ENCODE peak calls at places on chromosomes 2 and 18, in ten cellular contexts. One of them, this sample, is unnamed.

GRCh38 chr18:26746284-26747130 is 119.0 kb downstream of the AQP4 start:
- DNase-seq in tibial artery: no peak
- DNase-seq in lung: no peak
- DNase-seq in endothelial cell: no peak
- DNase-seq in GM13977: no peak
- DNase-seq in cardiac muscle cell: peak
- DNase-seq in kidney: no peak
- DNase-seq in esophagus squamous epithelium: no peak
- DNase-seq in foreskin fibroblast: peak
- DNase-seq in Calu3: no peak
- DNase-seq in this sample: no peak

GRCh38 chr2:112757265-112757664 is 7.1 kb downstream of the CKAP2L start:
- DNase-seq in cardiac muscle cell: peak
- DNase-seq in Calu3: no peak
- DNase-seq in tibial artery: no peak
- DNase-seq in esophagus squamous epithelium: no peak
- DNase-seq in GM13977: no peak
- DNase-seq in foreskin fibroblast: no peak
- DNase-seq in lung: no peak
- DNase-seq in endothelial cell: no peak
- DNase-seq in kidney: no peak
- DNase-seq in this sample: no peak

GRCh38 chr18:49619792-49620191 is 57.9 kb downstream of the LIPG start:
- DNase-seq in Calu3: no peak
- DNase-seq in foreskin fibroblast: no peak
- DNase-seq in lung: no peak
- DNase-seq in endothelial cell: no peak
- DNase-seq in GM13977: no peak
- DNase-seq in esophagus squamous epithelium: no peak
- DNase-seq in cardiac muscle cell: no peak
- DNase-seq in tibial artery: no peak
- DNase-seq in kidney: no peak
- DNase-seq in this sample: no peak

GRCh38 chr2:6957910-6958615 is 40.9 kb downstream of the RNF144A start:
- DNase-seq in esophagus squamous epithelium: no peak
- DNase-seq in Calu3: no peak
- DNase-seq in tibial artery: no peak
- DNase-seq in GM13977: no peak
- DNase-seq in lung: peak
- DNase-seq in cardiac muscle cell: no peak
- DNase-seq in endothelial cell: no peak
- DNase-seq in foreskin fibroblast: no peak
- DNase-seq in kidney: no peak
- DNase-seq in this sample: no peak

GRCh38 chr2:54894467-54894866 is 155.8 kb downstream of the RTN4 start:
- DNase-seq in kidney: no peak
- DNase-seq in foreskin fibroblast: no peak
- DNase-seq in lung: no peak
- DNase-seq in endothelial cell: no peak
- DNase-seq in GM13977: no peak
- DNase-seq in cardiac muscle cell: peak
- DNase-seq in tibial artery: no peak
- DNase-seq in esophagus squamous epithelium: no peak
- DNase-seq in Calu3: no peak
- DNase-seq in this sample: no peak

GRCh38 chr2:134919360-134920210 is 963 bp downstream of the CCNT2 start:
- DNase-seq in cardiac muscle cell: peak
- DNase-seq in esophagus squamous epithelium: no peak
- DNase-seq in Calu3: no peak
- DNase-seq in tibial artery: no peak
- DNase-seq in GM13977: peak
- DNase-seq in foreskin fibroblast: no peak
- DNase-seq in endothelial cell: peak
- DNase-seq in kidney: no peak
- DNase-seq in lung: peak
- DNase-seq in this sample: peak

GRCh38 chr2:149050188-149050587 is 11.7 kb downstream of the LYPD6B start:
- DNase-seq in foreskin fibroblast: no peak
- DNase-seq in esophagus squamous epithelium: no peak
- DNase-seq in Calu3: no peak
- DNase-seq in tibial artery: no peak
- DNase-seq in lung: no peak
- DNase-seq in cardiac muscle cell: peak
- DNase-seq in endothelial cell: no peak
- DNase-seq in GM13977: peak
- DNase-seq in kidney: no peak
- DNase-seq in this sample: no peak

GRCh38 chr18:3450358-3451107 is 561 bp downstream of the TGIF1 start:
- DNase-seq in foreskin fibroblast: no peak
- DNase-seq in Calu3: peak
- DNase-seq in tibial artery: peak
- DNase-seq in kidney: peak
- DNase-seq in GM13977: peak
- DNase-seq in esophagus squamous epithelium: peak
- DNase-seq in cardiac muscle cell: peak
- DNase-seq in lung: peak
- DNase-seq in endothelial cell: peak
- DNase-seq in this sample: peak

GRCh38 chr2:216693414-216694100 is 1.8 kb downstream of the IGFBP5 start:
- DNase-seq in endothelial cell: no peak
- DNase-seq in tibial artery: peak
- DNase-seq in esophagus squamous epithelium: no peak
- DNase-seq in Calu3: no peak
- DNase-seq in GM13977: no peak
- DNase-seq in cardiac muscle cell: no peak
- DNase-seq in kidney: no peak
- DNase-seq in foreskin fibroblast: no peak
- DNase-seq in lung: no peak
- DNase-seq in this sample: no peak

GRCh38 chr18:7317804-7318231 is 86.9 kb downstream of the LRRC30 start:
- DNase-seq in esophagus squamous epithelium: no peak
- DNase-seq in kidney: no peak
- DNase-seq in Calu3: peak
- DNase-seq in endothelial cell: no peak
- DNase-seq in GM13977: no peak
- DNase-seq in cardiac muscle cell: no peak
- DNase-seq in lung: no peak
- DNase-seq in tibial artery: no peak
- DNase-seq in foreskin fibroblast: no peak
- DNase-seq in this sample: no peak

GRCh38 chr2:39508243-39508642 is 71.2 kb upstream of the MAP4K3 start:
- DNase-seq in foreskin fibroblast: peak
- DNase-seq in tibial artery: no peak
- DNase-seq in GM13977: no peak
- DNase-seq in kidney: no peak
- DNase-seq in Calu3: no peak
- DNase-seq in endothelial cell: no peak
- DNase-seq in lung: no peak
- DNase-seq in cardiac muscle cell: peak
- DNase-seq in esophagus squamous epithelium: no peak
- DNase-seq in this sample: no peak

GRCh38 chr2:168589236-168589635 is 133.2 kb downstream of the CERS6 start:
- DNase-seq in foreskin fibroblast: no peak
- DNase-seq in esophagus squamous epithelium: no peak
- DNase-seq in cardiac muscle cell: no peak
- DNase-seq in Calu3: no peak
- DNase-seq in GM13977: no peak
- DNase-seq in tibial artery: no peak
- DNase-seq in endothelial cell: no peak
- DNase-seq in lung: no peak
- DNase-seq in kidney: no peak
- DNase-seq in this sample: no peak

GRCh38 chr2:17976871-17977746 is 98.6 kb downstream of the KCNS3 start:
- DNase-seq in cardiac muscle cell: peak
- DNase-seq in lung: peak
- DNase-seq in tibial artery: peak
- DNase-seq in endothelial cell: no peak
- DNase-seq in Calu3: no peak
- DNase-seq in GM13977: no peak
- DNase-seq in kidney: no peak
- DNase-seq in esophagus squamous epithelium: no peak
- DNase-seq in foreskin fibroblast: peak
- DNase-seq in this sample: no peak

GRCh38 chr2:24410976-24411375 is 50.6 kb upstream of the ITSN2 start:
- DNase-seq in foreskin fibroblast: no peak
- DNase-seq in esophagus squamous epithelium: no peak
- DNase-seq in tibial artery: no peak
- DNase-seq in endothelial cell: no peak
- DNase-seq in cardiac muscle cell: no peak
- DNase-seq in kidney: no peak
- DNase-seq in GM13977: no peak
- DNase-seq in lung: peak
- DNase-seq in Calu3: no peak
- DNase-seq in this sample: no peak

GRCh38 chr2:25131567-25132295 is 36.6 kb downstream of the POMC start:
- DNase-seq in foreskin fibroblast: no peak
- DNase-seq in endothelial cell: peak
- DNase-seq in kidney: peak
- DNase-seq in esophagus squamous epithelium: no peak
- DNase-seq in cardiac muscle cell: peak
- DNase-seq in lung: no peak
- DNase-seq in GM13977: peak
- DNase-seq in Calu3: peak
- DNase-seq in tibial artery: no peak
- DNase-seq in this sample: no peak

GRCh38 chr2:27162151-27163121 is 13.6 kb downstream of the TCF23 start:
- DNase-seq in Calu3: peak
- DNase-seq in lung: no peak
- DNase-seq in kidney: no peak
- DNase-seq in esophagus squamous epithelium: no peak
- DNase-seq in endothelial cell: no peak
- DNase-seq in cardiac muscle cell: peak
- DNase-seq in tibial artery: peak
- DNase-seq in foreskin fibroblast: no peak
- DNase-seq in GM13977: no peak
- DNase-seq in this sample: no peak

GRCh38 chr2:88227446-88227845 is 57.3 kb downstream of the THNSL2 start:
- DNase-seq in GM13977: no peak
- DNase-seq in tibial artery: no peak
- DNase-seq in cardiac muscle cell: no peak
- DNase-seq in esophagus squamous epithelium: no peak
- DNase-seq in endothelial cell: no peak
- DNase-seq in lung: no peak
- DNase-seq in Calu3: no peak
- DNase-seq in foreskin fibroblast: peak
- DNase-seq in kidney: no peak
- DNase-seq in this sample: no peak

GRCh38 chr2:204260906-204261305 is 284.4 kb upstream of the PARD3B start:
- DNase-seq in foreskin fibroblast: no peak
- DNase-seq in Calu3: no peak
- DNase-seq in esophagus squamous epithelium: no peak
- DNase-seq in tibial artery: no peak
- DNase-seq in endothelial cell: no peak
- DNase-seq in GM13977: no peak
- DNase-seq in cardiac muscle cell: no peak
- DNase-seq in kidney: no peak
- DNase-seq in lung: no peak
- DNase-seq in this sample: no peak

GRCh38 chr2:72674982-72675915 is 150.6 kb downstream of the EXOC6B start:
- DNase-seq in GM13977: no peak
- DNase-seq in cardiac muscle cell: no peak
- DNase-seq in esophagus squamous epithelium: no peak
- DNase-seq in kidney: no peak
- DNase-seq in foreskin fibroblast: no peak
- DNase-seq in tibial artery: no peak
- DNase-seq in Calu3: no peak
- DNase-seq in lung: no peak
- DNase-seq in endothelial cell: no peak
- DNase-seq in this sample: no peak

GRCh38 chr2:240441993-240442411 is 6.5 kb downstream of the GPC1 start:
- DNase-seq in tibial artery: no peak
- DNase-seq in Calu3: no peak
- DNase-seq in lung: no peak
- DNase-seq in foreskin fibroblast: no peak
- DNase-seq in endothelial cell: no peak
- DNase-seq in kidney: peak
- DNase-seq in cardiac muscle cell: no peak
- DNase-seq in esophagus squamous epithelium: no peak
- DNase-seq in GM13977: no peak
- DNase-seq in this sample: no peak
- TF ChIP-seq CTCF in tibial artery: no peak
- TF ChIP-seq CTCF in Calu3: no peak
- TF ChIP-seq CTCF in lung: no peak
- TF ChIP-seq CTCF in foreskin fibroblast: no peak
- TF ChIP-seq CTCF in endothelial cell: no peak
- TF ChIP-seq CTCF in kidney: no peak
- TF ChIP-seq CTCF in cardiac muscle cell: no peak
- TF ChIP-seq CTCF in esophagus squamous epithelium: no peak
- TF ChIP-seq CTCF in GM13977: no peak
- TF ChIP-seq CTCF in this sample: no peak

GRCh38 chr2:52416340-52416739 is 1351.3 kb upstream of the CHAC2 start:
- DNase-seq in kidney: no peak
- DNase-seq in foreskin fibroblast: no peak
- DNase-seq in cardiac muscle cell: no peak
- DNase-seq in tibial artery: no peak
- DNase-seq in lung: no peak
- DNase-seq in esophagus squamous epithelium: no peak
- DNase-seq in GM13977: no peak
- DNase-seq in endothelial cell: no peak
- DNase-seq in Calu3: no peak
- DNase-seq in this sample: no peak
- TF ChIP-seq CTCF in kidney: no peak
- TF ChIP-seq CTCF in foreskin fibroblast: no peak
- TF ChIP-seq CTCF in cardiac muscle cell: no peak
- TF ChIP-seq CTCF in tibial artery: no peak
- TF ChIP-seq CTCF in lung: no peak
- TF ChIP-seq CTCF in esophagus squamous epithelium: no peak
- TF ChIP-seq CTCF in GM13977: no peak
- TF ChIP-seq CTCF in endothelial cell: no peak
- TF ChIP-seq CTCF in Calu3: no peak
- TF ChIP-seq CTCF in this sample: no peak

DNA sequence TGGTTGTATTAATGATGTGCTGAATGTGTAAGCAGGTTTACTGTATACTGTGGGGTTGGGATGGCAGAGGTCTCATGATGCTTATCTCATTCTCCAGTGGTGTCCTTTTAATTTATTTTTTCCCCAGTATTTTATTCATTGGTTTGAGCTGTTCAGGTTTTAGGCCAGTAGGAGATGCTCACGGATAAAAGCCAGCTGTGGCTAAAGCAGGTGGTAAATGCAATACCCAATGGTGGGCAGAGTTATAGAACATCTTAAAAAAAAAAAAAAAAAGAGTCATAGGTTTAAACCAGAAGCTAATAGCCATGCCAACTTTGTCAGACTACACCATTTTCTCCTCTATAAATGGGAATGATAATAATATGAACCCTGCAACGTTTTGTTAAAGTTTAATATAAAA is 57.8 kb upstream of the NEUROD1 start:
- DNase-seq in endothelial cell: no peak
- DNase-seq in esophagus squamous epithelium: no peak
- DNase-seq in cardiac muscle cell: peak
- DNase-seq in GM13977: no peak
- DNase-seq in lung: no peak
- DNase-seq in kidney: no peak
- DNase-seq in Calu3: no peak
- DNase-seq in tibial artery: no peak
- DNase-seq in foreskin fibroblast: peak
- DNase-seq in this sample: no peak
- TF ChIP-seq CTCF in endothelial cell: peak
- TF ChIP-seq CTCF in esophagus squamous epithelium: no peak
- TF ChIP-seq CTCF in cardiac muscle cell: peak
- TF ChIP-seq CTCF in GM13977: no peak
- TF ChIP-seq CTCF in lung: no peak
- TF ChIP-seq CTCF in kidney: no peak
- TF ChIP-seq CTCF in Calu3: peak
- TF ChIP-seq CTCF in tibial artery: no peak
- TF ChIP-seq CTCF in foreskin fibroblast: no peak
- TF ChIP-seq CTCF in this sample: no peak

GRCh38 chr18:62797329-62797728 is 82.0 kb downstream of the PHLPP1 start:
- DNase-seq in tibial artery: no peak
- DNase-seq in lung: no peak
- DNase-seq in endothelial cell: no peak
- DNase-seq in foreskin fibroblast: no peak
- DNase-seq in Calu3: no peak
- DNase-seq in kidney: no peak
- DNase-seq in GM13977: no peak
- DNase-seq in esophagus squamous epithelium: no peak
- DNase-seq in cardiac muscle cell: no peak
- DNase-seq in this sample: no peak
- TF ChIP-seq CTCF in tibial artery: no peak
- TF ChIP-seq CTCF in lung: no peak
- TF ChIP-seq CTCF in endothelial cell: no peak
- TF ChIP-seq CTCF in foreskin fibroblast: no peak
- TF ChIP-seq CTCF in Calu3: no peak
- TF ChIP-seq CTCF in kidney: no peak
- TF ChIP-seq CTCF in GM13977: no peak
- TF ChIP-seq CTCF in esophagus squamous epithelium: no peak
- TF ChIP-seq CTCF in cardiac muscle cell: no peak
- TF ChIP-seq CTCF in this sample: no peak

This sample was measured in GM10248.